ENCODE peak calls at places on chromosomes 2 and 18, in eight cellular contexts. S is SK-N-SH, D is neural progenitor cell, U is kidney, I is IMR-90, N is MM.1S, E is fibroblast of lung, W is HepG2. Z is an unnamed sample.

GRCh38 chr2:30747206-30747605 is 60.0 kb downstream of the CAPN13 start:
- DNase-seq in S (no peak), D (no peak), U (peak), I (no peak), N (no peak), E (no peak), W (no peak), Z (no peak)

GRCh38 chr2:159090514-159091201 is 122.2 kb downstream of the TANC1 start:
- DNase-seq in S (no peak), D (no peak), U (peak), I (peak), N (no peak), E (no peak), W (no peak), Z (no peak)

GRCh38 chr18:13613591-13614317 is 112.6 kb downstream of the FAM210A start:
- DNase-seq in S (no peak), D (no peak), U (no peak), I (no peak), N (peak), E (no peak), W (no peak), Z (no peak)

GRCh38 chr2:231727621-231728020 is 19.3 kb downstream of the PTMA start:
- DNase-seq in S (no peak), D (no peak), U (no peak), I (no peak), N (no peak), E (no peak), W (no peak), Z (peak)

GRCh38 chr2:65549262-65550036 is 117.0 kb upstream of the SPRED2 start:
- DNase-seq in S (peak), D (no peak), U (no peak), I (no peak), N (no peak), E (no peak), W (no peak), Z (no peak)

GRCh38 chr2:113940891-113941290 is 51.0 kb downstream of the ACTR3 start:
- DNase-seq in S (no peak), D (no peak), U (no peak), I (peak), N (no peak), E (peak), W (no peak), Z (no peak)

GRCh38 chr2:22221006-22221405 is 1097.2 kb downstream of the TDRD15 start:
- DNase-seq in S (no peak), D (no peak), U (no peak), I (peak), N (no peak), E (peak), W (no peak), Z (no peak)

GRCh38 chr18:59065684-59066083 is 74.0 kb upstream of the SEC11C start:
- DNase-seq in S (no peak), D (no peak), U (no peak), I (no peak), N (no peak), E (no peak), W (no peak), Z (no peak)

GRCh38 chr2:113760400-113760799 is 4.0 kb upstream of the SLC35F5 start:
- DNase-seq in S (no peak), D (no peak), U (no peak), I (peak), N (no peak), E (peak), W (no peak), Z (no peak)

GRCh38 chr18:5510109-5510846 is 33.5 kb downstream of the EPB41L3 start:
- DNase-seq in S (no peak), D (no peak), U (no peak), I (peak), N (no peak), E (no peak), W (no peak), Z (no peak)

GRCh38 chr2:134402385-134402784 is 148.5 kb downstream of the MGAT5 start:
- DNase-seq in S (no peak), D (no peak), U (no peak), I (peak), N (no peak), E (peak), W (peak), Z (no peak)

GRCh38 chr2:181426687-181427086 is 30.5 kb upstream of the ITGA4 start:
- DNase-seq in S (no peak), D (peak), U (no peak), I (no peak), N (no peak), E (no peak), W (no peak), Z (no peak)

GRCh38 chr2:102657770-102658169 is 38.4 kb downstream of the SLC9A2 start:
- DNase-seq in S (no peak), D (no peak), U (no peak), I (no peak), N (no peak), E (no peak), W (no peak), Z (peak)

GRCh38 chr2:170052151-170052550 is 125.8 kb upstream of the MYO3B start:
- DNase-seq in S (no peak), D (no peak), U (no peak), I (peak), N (no peak), E (peak), W (no peak), Z (no peak)

GRCh38 chr2:86078801-86079545 is 26.7 kb downstream of the POLR1A start:
- DNase-seq in S (peak), D (peak), U (no peak), I (peak), N (peak), E (peak), W (no peak), Z (no peak)

GRCh38 chr2:234137400-234138014 is 87.0 kb downstream of the SPP2 start:
- DNase-seq in S (no peak), D (no peak), U (no peak), I (peak), N (no peak), E (no peak), W (no peak), Z (no peak)

GRCh38 chr2:152743004-152743403 is 24.6 kb downstream of the ARL6IP6 start:
- DNase-seq in S (peak), D (no peak), U (no peak), I (no peak), N (peak), E (no peak), W (peak), Z (no peak)

GRCh38 chr18:45658756-45659155 is 43.5 kb downstream of the SLC14A2 start:
- DNase-seq in S (no peak), D (no peak), U (no peak), I (peak), N (no peak), E (peak), W (no peak), Z (peak)

GRCh38 chr2:138579556-138579955 is 78.0 kb downstream of the SPOPL start:
- DNase-seq in S (no peak), D (no peak), U (no peak), I (no peak), N (no peak), E (no peak), W (no peak), Z (no peak)

GRCh38 chr2:65382776-65383357 is 49.5 kb downstream of the SPRED2 start:
- DNase-seq in S (peak), D (no peak), U (peak), I (peak), N (peak), E (peak), W (peak), Z (peak)

GRCh38 chr2:1051075-1051474 is 100.4 kb downstream of the SNTG2 start:
- DNase-seq in S (peak), D (no peak), U (no peak), I (peak), N (no peak), E (peak), W (peak), Z (no peak)

GRCh38 chr2:234243871-234244565 is 193.5 kb downstream of the SPP2 start:
- DNase-seq in S (no peak), D (no peak), U (no peak), I (no peak), N (peak), E (peak), W (no peak), Z (no peak)

GRCh38 chr2:29789884-29790485 is 131.4 kb downstream of the ALK start:
- DNase-seq in S (no peak), D (no peak), U (no peak), I (no peak), N (no peak), E (no peak), W (no peak), Z (no peak)

GRCh38 chr2:126679314-126679713 is 23.4 kb downstream of the GYPC start:
- DNase-seq in S (no peak), D (no peak), U (no peak), I (no peak), N (no peak), E (no peak), W (no peak), Z (no peak)

GRCh38 chr2:127526940-127527804 is 883 bp upstream of the IWS1 start:
- DNase-seq in S (peak), D (peak), U (no peak), I (no peak), N (peak), E (no peak), W (peak), Z (peak)

GRCh38 chr18:70337139-70337972 is 48.5 kb downstream of the SOCS6 start:
- DNase-seq in S (no peak), D (peak), U (no peak), I (peak), N (peak), E (peak), W (peak), Z (peak)

GRCh38 chr2:234273887-234274584 is 222.8 kb downstream of the ARL4C start:
- DNase-seq in S (no peak), D (no peak), U (no peak), I (no peak), N (no peak), E (no peak), W (no peak), Z (no peak)

GRCh38 chr2:46555011-46555410 is 75.6 kb downstream of the TMEM247 start:
- DNase-seq in S (peak), D (peak), U (no peak), I (no peak), N (no peak), E (no peak), W (no peak), Z (peak)

GRCh38 chr18:77206676-77207370 is 42.8 kb upstream of the GALR1 start:
- DNase-seq in S (no peak), D (no peak), U (no peak), I (peak), N (no peak), E (peak), W (no peak), Z (no peak)

GRCh38 chr2:231037202-231037730 is at the start of gene C2orf72:
- DNase-seq in S (peak), D (peak), U (no peak), I (no peak), N (no peak), E (no peak), W (no peak), Z (peak)

GRCh38 chr2:119879502-119879901 is 119.8 kb downstream of the PTPN4 start:
- DNase-seq in S (no peak), D (no peak), U (no peak), I (no peak), N (no peak), E (no peak), W (no peak), Z (no peak)

GRCh38 chr2:74831693-74832530 is 2.0 kb upstream of the HK2 start:
- DNase-seq in S (no peak), D (no peak), U (no peak), I (peak), N (no peak), E (peak), W (peak), Z (no peak)

GRCh38 chr2:191878576-191879298 is 31.8 kb upstream of the CAVIN2 start:
- DNase-seq in S (no peak), D (no peak), U (no peak), I (peak), N (no peak), E (peak), W (no peak), Z (no peak)

GRCh38 chr18:38635706-38636105 is 1070.1 kb upstream of the CELF4 start:
- DNase-seq in S (no peak), D (no peak), U (no peak), I (no peak), N (no peak), E (peak), W (no peak), Z (no peak)

GRCh38 chr18:63207154-63207790 is 112.3 kb downstream of the BCL2 start:
- DNase-seq in S (no peak), D (no peak), U (no peak), I (no peak), N (no peak), E (no peak), W (no peak), Z (no peak)

DNA sequence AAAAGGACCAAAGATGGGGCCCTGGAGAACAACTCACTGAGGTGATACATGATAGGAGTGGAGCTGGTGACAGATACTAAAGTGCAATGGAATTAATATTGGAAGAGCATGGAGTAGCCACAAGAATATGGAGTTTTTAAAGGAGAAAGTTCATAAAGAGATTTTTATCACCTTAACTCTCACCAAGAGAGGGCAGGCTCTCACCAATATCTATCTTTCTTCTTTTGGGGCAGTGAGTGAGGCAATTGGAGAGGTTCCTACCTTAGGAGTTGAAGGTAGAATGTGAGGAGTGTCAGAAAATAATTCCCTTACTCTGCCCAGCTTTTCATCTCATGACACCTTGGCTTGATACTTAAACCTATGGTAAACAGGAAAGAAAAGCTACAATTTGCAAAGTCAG is 233.7 kb upstream of the CWC22 start:
- DNase-seq in S (no peak), D (no peak), U (no peak), I (peak), N (no peak), E (peak), W (no peak), Z (no peak)
- TF ChIP-seq CTCF in S (peak), D (peak), U (no peak), I (peak), N (peak), E (peak), W (peak), Z (peak)

GRCh38 chr2:70793450-70793849 is 3.0 kb upstream of the FIGLA start:
- DNase-seq in S (no peak), D (no peak), U (no peak), I (no peak), N (no peak), E (no peak), W (no peak), Z (no peak)

GRCh38 chr2:70796247-70796646 is 5.8 kb upstream of the FIGLA start:
- DNase-seq in S (no peak), D (peak), U (no peak), I (no peak), N (no peak), E (no peak), W (no peak), Z (peak)

GRCh38 chr2:70799706-70800105 is 9.3 kb upstream of the FIGLA start:
- DNase-seq in S (no peak), D (no peak), U (no peak), I (no peak), N (no peak), E (no peak), W (no peak), Z (no peak)

GRCh38 chr2:70795164-70795995 is 4.9 kb upstream of the FIGLA start:
- DNase-seq in S (no peak), D (no peak), U (no peak), I (no peak), N (no peak), E (no peak), W (no peak), Z (no peak)

DNA sequence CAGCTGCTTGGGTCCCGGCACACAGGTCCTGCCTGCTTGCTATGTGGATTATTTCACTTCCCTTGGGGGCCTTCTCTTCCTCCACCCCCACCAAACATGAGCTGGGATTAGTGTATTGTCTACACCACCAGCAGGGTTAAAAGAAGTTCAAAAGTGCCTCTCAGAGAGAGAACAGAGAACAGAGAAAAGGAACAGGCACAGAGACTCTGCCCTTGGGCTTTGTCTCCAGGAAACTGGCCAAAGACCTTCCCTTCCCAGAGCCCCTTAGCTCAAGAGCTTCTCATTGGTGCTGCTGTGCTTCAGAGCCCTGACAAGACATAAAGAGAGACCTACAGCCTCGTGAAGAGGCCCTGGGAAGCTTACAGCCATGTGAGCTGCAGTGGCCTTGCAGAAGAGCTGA is 7.1 kb upstream of the FIGLA start:
- DNase-seq in S (no peak), D (no peak), U (no peak), I (no peak), N (no peak), E (no peak), W (no peak), Z (no peak)
- H3K4me3 ChIP-seq in S (no peak), D (no peak), U (no peak), I (no peak), N (no peak), E (no peak), W (no peak), Z (no peak)

GRCh38 chr2:101151141-101151858 is at the start of gene TBC1D8:
- DNase-seq in S (peak), D (peak), U (peak), I (peak), N (peak), E (peak), W (peak), Z (peak)

GRCh38 chr2:101150306-101151140 is 659 bp downstream of the TBC1D8 start:
- DNase-seq in S (peak), D (peak), U (peak), I (no peak), N (peak), E (no peak), W (no peak), Z (peak)

GRCh38 chr2:101147971-101148370 is 3.2 kb downstream of the TBC1D8 start:
- DNase-seq in S (no peak), D (no peak), U (no peak), I (no peak), N (no peak), E (no peak), W (no peak), Z (no peak)

GRCh38 chr2:101148777-101149176 is 2.4 kb downstream of the TBC1D8 start:
- DNase-seq in S (no peak), D (no peak), U (no peak), I (no peak), N (no peak), E (no peak), W (no peak), Z (no peak)

GRCh38 chr2:101149241-101150192 is 1.7 kb downstream of the TBC1D8 start:
- DNase-seq in S (no peak), D (no peak), U (peak), I (no peak), N (no peak), E (no peak), W (peak), Z (peak)
- H3K9ac ChIP-seq in S (no peak), D (no peak), U (peak), I (no peak), N (no peak), E (no peak), W (peak), Z (no peak)

GRCh38 chr18:66548747-66549146 is 55.1 kb downstream of the CDH19 start:
- DNase-seq in S (peak), D (peak), U (no peak), I (no peak), N (no peak), E (no peak), W (no peak), Z (peak)
- TF ChIP-seq CTCF in S (peak), D (peak), U (no peak), I (no peak), N (peak), E (no peak), W (peak), Z (peak)

GRCh38 chr2:214737188-214737587 is 72.3 kb downstream of the BARD1 start:
- DNase-seq in S (no peak), D (no peak), U (no peak), I (no peak), N (peak), E (no peak), W (no peak), Z (no peak)

GRCh38 chr2:214742119-214742518 is 67.4 kb downstream of the BARD1 start:
- DNase-seq in S (no peak), D (no peak), U (no peak), I (no peak), N (no peak), E (no peak), W (no peak), Z (no peak)

DNA sequence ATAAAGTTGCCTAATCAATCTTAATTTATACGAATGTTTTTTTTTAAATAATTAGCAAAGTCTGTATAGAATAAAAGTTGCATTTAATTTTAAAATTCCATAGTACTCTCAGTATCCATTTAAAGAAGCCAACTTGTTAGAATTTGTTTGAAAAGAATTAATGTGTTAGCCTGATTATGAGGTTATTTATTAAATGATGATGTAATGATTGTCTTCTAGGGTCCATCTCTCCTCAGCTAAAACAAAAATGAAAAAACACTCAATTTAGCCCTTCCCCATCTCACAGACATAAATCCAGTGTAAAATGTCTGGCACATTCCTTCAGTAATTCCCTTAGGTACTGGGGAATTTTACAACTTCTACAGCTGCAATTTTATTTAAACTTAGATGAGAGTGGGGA is 68.6 kb downstream of the BARD1 start:
- DNase-seq in S (no peak), D (no peak), U (no peak), I (no peak), N (no peak), E (no peak), W (no peak), Z (no peak)
- H3K4me3 ChIP-seq in S (no peak), D (no peak), U (no peak), I (no peak), N (no peak), E (no peak), W (no peak), Z (no peak)

GRCh38 chr2:132252191-132252893 is 90.6 kb upstream of the ANKRD30BL start:
- DNase-seq in S (no peak), D (no peak), U (peak), I (no peak), N (no peak), E (no peak), W (no peak), Z (peak)
- H3K9ac ChIP-seq in S (no peak), D (no peak), U (no peak), I (no peak), N (no peak), E (no peak), W (no peak), Z (no peak)

GRCh38 chr2:232982926-232983668 is 30.0 kb downstream of the NGEF start:
- DNase-seq in S (no peak), D (peak), U (no peak), I (no peak), N (no peak), E (no peak), W (no peak), Z (peak)
- TF ChIP-seq CTCF in S (no peak), D (peak), U (no peak), I (no peak), N (no peak), E (no peak), W (peak), Z (peak)